ENCODE peak calls at places on chromosomes 5 and 9, in four cellular contexts. Z is NB4, F is fibroblast of lung, U is ACHN. V is an unnamed sample.

GRCh38 chr5:154714271-154714986 is 40.7 kb upstream of the LARP1 start:
- DNase-seq in F (peak; percentile 29), Z (peak; percentile 37), U (peak; percentile 50), V (no peak)

GRCh38 chr9:97874617-97875016 is 21.6 kb downstream of the FOXE1 start:
- DNase-seq in Z (no peak), F (no peak), U (no peak), V (no peak)

GRCh38 chr9:28120241-28121025 is 547.2 kb upstream of the C9orf72 start:
- DNase-seq in F (no peak), Z (peak; percentile 11), U (no peak), V (no peak)

GRCh38 chr9:121636978-121637377 is 14.5 kb upstream of the DAB2IP start:
- DNase-seq in F (no peak), U (no peak), Z (no peak), V (no peak)

GRCh38 chr9:69801994-69802393 is 18.6 kb upstream of the CFAP95 start:
- DNase-seq in Z (no peak), F (no peak), U (no peak), V (peak; percentile 9)

GRCh38 chr9:27572036-27572435 is 1.2 kb downstream of the C9orf72 start:
- DNase-seq in F (no peak), Z (no peak), U (no peak), V (no peak)

GRCh38 chr9:114051281-114051680 is 26.8 kb downstream of the AMBP start:
- DNase-seq in F (no peak), Z (no peak), U (no peak), V (no peak)

GRCh38 chr5:113367586-113367985 is 67.2 kb downstream of the TSSK1B start:
- DNase-seq in F (no peak), Z (no peak), U (no peak), V (no peak)

GRCh38 chr5:15609076-15609725 is 109.2 kb downstream of the FBXL7 start:
- DNase-seq in Z (no peak), F (no peak), U (no peak), V (no peak)

GRCh38 chr5:113163328-113163727 is 186.7 kb downstream of the DCP2 start:
- DNase-seq in Z (no peak), F (no peak), U (peak; percentile 65), V (no peak)

GRCh38 chr5:56170557-56170956 is 62.6 kb downstream of the ANKRD55 start:
- DNase-seq in F (peak; percentile 65), U (no peak), Z (no peak), V (no peak)

GRCh38 chr5:36366883-36367282 is 65.2 kb upstream of the RANBP3L start:
- DNase-seq in U (no peak), Z (no peak), F (peak; percentile 20), V (peak; percentile 12)

GRCh38 chr9:91421022-91421765 is 2.4 kb downstream of the NFIL3 start:
- DNase-seq in F (peak; percentile 72), U (peak; percentile 46), Z (no peak), V (no peak)

GRCh38 chr9:85715587-85715986 is 26.2 kb downstream of the AGTPBP1 start:
- DNase-seq in U (no peak), Z (peak; percentile 89), F (no peak), V (no peak)

GRCh38 chr5:43078956-43079355 is 38.8 kb upstream of the ANXA2R start:
- DNase-seq in U (peak; percentile 44), Z (no peak), F (peak; percentile 48), V (peak; percentile 80)

GRCh38 chr9:131984564-131984963 is 95.1 kb downstream of the MED27 start:
- DNase-seq in F (no peak), Z (no peak), U (no peak), V (no peak)

GRCh38 chr5:86786955-86787354 is 169.2 kb downstream of the COX7C start:
- DNase-seq in F (no peak), U (no peak), Z (no peak), V (no peak)

GRCh38 chr9:119827526-119827925 is 458.3 kb upstream of the BRINP1 start:
- DNase-seq in Z (no peak), F (no peak), U (no peak), V (no peak)

GRCh38 chr5:102858221-102858620 is 103.1 kb downstream of the PAM start:
- DNase-seq in U (no peak), Z (no peak), F (peak; percentile 8), V (no peak)

GRCh38 chr9:81855538-81855937 is 72.7 kb upstream of the SPATA31D4 start:
- DNase-seq in U (no peak), F (peak; percentile 75), Z (no peak), V (peak; percentile 90)

GRCh38 chr5:55856511-55857246 is 5.5 kb downstream of the IL31RA start:
- DNase-seq in Z (peak; percentile 87), F (no peak), U (no peak), V (no peak)

GRCh38 chr9:3875371-3876132 is 349.8 kb upstream of the RFX3 start:
- DNase-seq in U (peak; percentile 79), Z (no peak), F (peak; percentile 88), V (peak; percentile 89)

GRCh38 chr5:115389074-115389798 is 92.8 kb upstream of the CCDC112 start:
- DNase-seq in U (no peak), Z (no peak), F (peak; percentile 91), V (peak; percentile 32)

GRCh38 chr5:80753712-80754111 is 98.9 kb upstream of the DHFR start:
- DNase-seq in Z (no peak), U (no peak), F (no peak), V (no peak)

GRCh38 chr9:129550199-129550839 is 70.6 kb downstream of the C9orf50 start:
- DNase-seq in F (peak; percentile 77), Z (no peak), U (peak; percentile 17), V (peak; percentile 40)

GRCh38 chr5:96079075-96079474 is 117.4 kb upstream of the ELL2 start:
- DNase-seq in U (peak; percentile 86), F (peak; percentile 95), Z (peak; percentile 6), V (peak; percentile 86)

GRCh38 chr9:35996358-35996970 is 38.5 kb upstream of the OR2S2 start:
- DNase-seq in F (no peak), U (peak; percentile 42), Z (no peak), V (peak; percentile 59)

GRCh38 chr9:99288830-99289229 is 66.7 kb downstream of the SEC61B start:
- DNase-seq in Z (no peak), F (no peak), U (no peak), V (no peak)

GRCh38 chr5:116455061-116455460 is 119.6 kb downstream of the SEMA6A start:
- DNase-seq in U (peak; percentile 82), Z (no peak), F (no peak), V (peak; percentile 47)

GRCh38 chr5:34522599-34523381 is 133.3 kb upstream of the RAI14 start:
- DNase-seq in Z (peak; percentile 76), F (peak; percentile 92), U (peak; percentile 73), V (peak; percentile 81)

GRCh38 chr5:74031536-74031935 is 405.5 kb downstream of the ARHGEF28 start:
- DNase-seq in F (no peak), U (no peak), Z (no peak), V (no peak)

V was measured in HFFc6.